ENCODE peak calls at places on chromosome 15, in six cellular contexts. S is ELR, L is germinal center, U is retina, A is NCI-H1105, H is cardiac fibroblast. W is an unnamed sample.

GRCh38 chr15:60017538-60018199 is 13.6 kb downstream of the FOXB1 start:
- DNase-seq in S (peak), L (no peak), U (no peak), A (no peak), H (peak), W (no peak)

GRCh38 chr15:76339302-76340197 is 3.0 kb downstream of the ISL2 start:
- DNase-seq in S (peak), L (peak), U (peak), A (no peak), H (peak), W (no peak)

GRCh38 chr15:45611305-45611704 is 23.5 kb upstream of the SQOR start:
- DNase-seq in S (peak), L (peak), U (no peak), A (no peak), H (peak), W (no peak)

GRCh38 chr15:90479656-90480055 is 50.1 kb upstream of the CRTC3 start:
- DNase-seq in S (peak), L (no peak), U (no peak), A (no peak), H (no peak), W (no peak)

GRCh38 chr15:96416934-96417759 is 86.6 kb downstream of the NR2F2 start:
- DNase-seq in S (peak), L (no peak), U (peak), A (no peak), H (peak), W (no peak)

GRCh38 chr15:88450125-88450798 is 16.9 kb downstream of the MRPL46 start:
- DNase-seq in S (peak), L (peak), U (peak), A (peak), H (peak), W (peak)

GRCh38 chr15:89754361-89755154 is 3.5 kb upstream of the MESP1 start:
- DNase-seq in S (peak), L (no peak), U (no peak), A (no peak), H (no peak), W (no peak)

GRCh38 chr15:32774022-32774421 is 56.2 kb downstream of the GREM1 start:
- DNase-seq in S (peak), L (no peak), U (no peak), A (no peak), H (peak), W (no peak)

GRCh38 chr15:55742927-55743614 is at the start of gene PRTG:
- DNase-seq in S (peak), L (no peak), U (peak), A (no peak), H (peak), W (no peak)

GRCh38 chr15:81098884-81099601 is 35.0 kb upstream of the CFAP161 start:
- DNase-seq in S (no peak), L (no peak), U (no peak), A (no peak), H (peak), W (no peak)

GRCh38 chr15:74369084-74369745 is 1.8 kb upstream of the CYP11A1 start:
- DNase-seq in S (no peak), L (no peak), U (no peak), A (no peak), H (no peak), W (no peak)

GRCh38 chr15:84685304-84685703 is 27.3 kb upstream of the NMB start:
- DNase-seq in S (peak), L (no peak), U (no peak), A (no peak), H (peak), W (no peak)

GRCh38 chr15:96893159-96893906 is 562.8 kb downstream of the NR2F2 start:
- DNase-seq in S (peak), L (no peak), U (peak), A (peak), H (peak), W (no peak)

GRCh38 chr15:68445351-68445750 is 13.4 kb upstream of the ITGA11 start:
- DNase-seq in S (peak), L (no peak), U (no peak), A (no peak), H (no peak), W (no peak)

GRCh38 chr15:36313021-36313420 is 266.4 kb upstream of the CDIN1 start:
- DNase-seq in S (peak), L (no peak), U (no peak), A (no peak), H (peak), W (no peak)

GRCh38 chr15:80920271-80920699 is 69.3 kb downstream of the MESD start:
- DNase-seq in S (no peak), L (no peak), U (no peak), A (no peak), H (no peak), W (no peak)

GRCh38 chr15:71384501-71384900 is 269.2 kb downstream of the THSD4 start:
- DNase-seq in S (no peak), L (no peak), U (no peak), A (no peak), H (no peak), W (no peak)

GRCh38 chr15:33699691-33700447 is 268.4 kb upstream of the CHRM5 start:
- DNase-seq in S (peak), L (no peak), U (no peak), A (no peak), H (peak), W (no peak)

GRCh38 chr15:69014454-69014853 is at the start of gene NOX5:
- DNase-seq in S (peak), L (no peak), U (no peak), A (no peak), H (peak), W (no peak)

GRCh38 chr15:32966512-32966911 is 228.0 kb downstream of the FMN1 start:
- DNase-seq in S (no peak), L (no peak), U (no peak), A (no peak), H (no peak), W (no peak)

GRCh38 chr15:83955806-83956265 is 279.7 kb upstream of the GOLGA6L4 start:
- DNase-seq in S (no peak), L (peak), U (no peak), A (no peak), H (no peak), W (no peak)

GRCh38 chr15:64622410-64623260 is 152.8 kb downstream of the RBPMS2 start:
- DNase-seq in S (no peak), L (peak), U (no peak), A (no peak), H (no peak), W (no peak)

GRCh38 chr15:65650312-65651041 is 28.7 kb downstream of the SLC24A1 start:
- DNase-seq in S (no peak), L (no peak), U (no peak), A (no peak), H (no peak), W (no peak)

GRCh38 chr15:51678081-51678480 is 3.2 kb upstream of the SCG3 start:
- DNase-seq in S (peak), L (no peak), U (no peak), A (no peak), H (peak), W (no peak)

GRCh38 chr15:46304320-46304719 is 669.5 kb downstream of the SQOR start:
- DNase-seq in S (peak), L (no peak), U (no peak), A (no peak), H (peak), W (no peak)

GRCh38 chr15:48855501-48856440 is 22.2 kb upstream of the EID1 start:
- DNase-seq in S (peak), L (no peak), U (peak), A (peak), H (peak), W (no peak)

GRCh38 chr15:26352406-26352805 is 420.5 kb downstream of the GABRB3 start:
- DNase-seq in S (no peak), L (no peak), U (no peak), A (no peak), H (no peak), W (no peak)

GRCh38 chr15:92811514-92811913 is 88.6 kb upstream of the CHD2 start:
- DNase-seq in S (no peak), L (no peak), U (no peak), A (peak), H (peak), W (no peak)

GRCh38 chr15:71691700-71692417 is 118.5 kb upstream of the NR2E3 start:
- DNase-seq in S (peak), L (no peak), U (no peak), A (no peak), H (peak), W (no peak)

GRCh38 chr15:61479601-61480000 is 250.5 kb upstream of the RORA start:
- DNase-seq in S (peak), L (no peak), U (no peak), A (no peak), H (peak), W (no peak)

GRCh38 chr15:41971089-41971892 is 1.1 kb downstream of the EHD4 start:
- DNase-seq in S (peak), L (peak), U (no peak), A (peak), H (peak), W (no peak)

GRCh38 chr15:69719527-69719926 is 266.9 kb downstream of the RPLP1 start:
- DNase-seq in S (peak), L (no peak), U (no peak), A (no peak), H (peak), W (no peak)

GRCh38 chr15:90529369-90530249 is at the start of gene CRTC3:
- DNase-seq in S (peak), L (peak), U (peak), A (no peak), H (peak), W (no peak)

GRCh38 chr15:62994439-62994838 is 48.1 kb upstream of the TPM1 start:
- DNase-seq in S (no peak), L (no peak), U (no peak), A (no peak), H (no peak), W (no peak)

GRCh38 chr15:68640791-68641331 is 62.1 kb downstream of the CORO2B start:
- DNase-seq in S (no peak), L (no peak), U (peak), A (peak), H (no peak), W (no peak)

GRCh38 chr15:20349774-20350498 is 191.7 kb downstream of the GOLGA6L6 start:
- DNase-seq in S (no peak), L (no peak), U (no peak), A (no peak), H (no peak), W (no peak)

GRCh38 chr15:41994171-41994650 is 21.9 kb upstream of the EHD4 start:
- DNase-seq in S (no peak), L (no peak), U (no peak), A (no peak), H (no peak), W (no peak)

GRCh38 chr15:90239371-90239770 is 5.4 kb downstream of the GDPGP1 start:
- DNase-seq in S (no peak), L (no peak), U (no peak), A (no peak), H (no peak), W (no peak)

W was measured in NCI-H1092.